ENCODE peak calls at places on chromosomes 7 and 10, in nine cellular contexts. B is A549, W is IMR-90, Z is transverse colon, N is right lobe of liver, F is breast epithelium, G is thyroid gland, C is Peyer's patch, A is HCT116. D is an unnamed sample.

GRCh38 chr10:78203915-78204818 is 170.5 kb downstream of the RPS24 start:
- DNase-seq in B (no peak), W (no peak), Z (no peak), N (no peak), F (no peak), G (peak), C (no peak), A (no peak), D (no peak)

GRCh38 chr7:30931161-30931926 is 19.7 kb downstream of the AQP1 start:
- DNase-seq in B (no peak), W (no peak), Z (no peak), N (no peak), F (peak), G (no peak), C (no peak), A (no peak), D (peak)

GRCh38 chr7:5238500-5238899 is 44.2 kb upstream of the SLC29A4 start:
- DNase-seq in B (no peak), W (no peak), Z (no peak), N (no peak), F (no peak), G (no peak), C (no peak), A (no peak), D (no peak)

GRCh38 chr10:103663802-103664201 is 170.3 kb downstream of the NEURL1 start:
- DNase-seq in B (no peak), W (no peak), Z (no peak), N (peak), F (peak), G (peak), C (peak), A (no peak), D (no peak)

GRCh38 chr10:74384615-74385213 is 233.7 kb downstream of the ADK start:
- DNase-seq in B (no peak), W (no peak), Z (no peak), N (no peak), F (no peak), G (no peak), C (no peak), A (no peak), D (no peak)

GRCh38 chr10:90111671-90112070 is 410.3 kb downstream of the KIF20B start:
- DNase-seq in B (no peak), W (no peak), Z (no peak), N (no peak), F (no peak), G (no peak), C (no peak), A (peak), D (no peak)

GRCh38 chr10:101367569-101368453 is 13.8 kb downstream of the BTRC start:
- DNase-seq in B (peak), W (peak), Z (no peak), N (no peak), F (no peak), G (no peak), C (no peak), A (peak), D (no peak)

GRCh38 chr10:90945496-90946070 is 24.7 kb upstream of the ANKRD1 start:
- DNase-seq in B (no peak), W (no peak), Z (no peak), N (no peak), F (no peak), G (no peak), C (no peak), A (no peak), D (no peak)

GRCh38 chr7:30920021-30920583 is 8.4 kb downstream of the AQP1 start:
- DNase-seq in B (no peak), W (no peak), Z (peak), N (peak), F (no peak), G (peak), C (peak), A (no peak), D (peak)

GRCh38 chr10:110724937-110725336 is 80.8 kb downstream of the RBM20 start:
- DNase-seq in B (no peak), W (no peak), Z (no peak), N (no peak), F (no peak), G (no peak), C (no peak), A (no peak), D (no peak)
- TF ChIP-seq POLR2A in B (no peak), W (no peak), Z (no peak), N (no peak), F (no peak), G (no peak), C (no peak), A (no peak), D (no peak)

DNA sequence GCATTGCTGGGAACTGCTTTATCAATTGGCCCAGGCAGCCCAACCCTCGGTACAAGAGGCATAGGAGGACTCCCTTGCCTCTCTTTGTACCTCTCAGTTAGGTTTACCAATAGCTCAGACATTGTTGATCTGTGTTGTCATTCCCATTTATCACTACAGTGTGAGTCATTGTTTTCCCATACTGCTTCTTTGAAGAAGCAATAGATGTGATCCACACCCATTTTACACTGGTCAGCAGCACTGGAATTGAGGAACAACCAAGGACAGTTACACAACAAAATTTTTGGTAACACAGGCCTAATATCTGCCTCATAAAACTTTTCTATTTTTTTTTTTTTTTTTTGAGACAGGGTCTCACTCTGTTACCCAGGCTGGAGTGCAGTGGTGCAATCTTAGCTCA is 307.2 kb downstream of the SNX13 start:
- DNase-seq in B (peak), W (peak), Z (no peak), N (no peak), F (no peak), G (no peak), C (no peak), A (peak), D (no peak)
- TF ChIP-seq CTCF in B (no peak), W (no peak), Z (no peak), N (no peak), F (no peak), G (no peak), C (no peak), A (no peak), D (no peak)

GRCh38 chr7:74193913-74194312 is 15.9 kb upstream of the LAT2 start:
- DNase-seq in B (no peak), W (no peak), Z (no peak), N (no peak), F (no peak), G (no peak), C (no peak), A (no peak), D (peak)

GRCh38 chr7:74193054-74193453 is 16.8 kb upstream of the LAT2 start:
- DNase-seq in B (no peak), W (no peak), Z (no peak), N (no peak), F (no peak), G (no peak), C (no peak), A (no peak), D (peak)

GRCh38 chr7:74194686-74195085 is 15.1 kb upstream of the LAT2 start:
- DNase-seq in B (no peak), W (no peak), Z (no peak), N (no peak), F (no peak), G (no peak), C (no peak), A (no peak), D (peak)

GRCh38 chr7:74199551-74200355 is 10.1 kb upstream of the LAT2 start:
- DNase-seq in B (no peak), W (no peak), Z (no peak), N (no peak), F (no peak), G (no peak), C (no peak), A (peak), D (no peak)

GRCh38 chr7:74197449-74198108 is 12.2 kb upstream of the LAT2 start:
- DNase-seq in B (no peak), W (no peak), Z (no peak), N (no peak), F (no peak), G (no peak), C (no peak), A (no peak), D (no peak)
- TF ChIP-seq POLR2A in B (no peak), W (no peak), Z (no peak), N (no peak), F (no peak), G (no peak), C (no peak), A (no peak), D (no peak)

DNA sequence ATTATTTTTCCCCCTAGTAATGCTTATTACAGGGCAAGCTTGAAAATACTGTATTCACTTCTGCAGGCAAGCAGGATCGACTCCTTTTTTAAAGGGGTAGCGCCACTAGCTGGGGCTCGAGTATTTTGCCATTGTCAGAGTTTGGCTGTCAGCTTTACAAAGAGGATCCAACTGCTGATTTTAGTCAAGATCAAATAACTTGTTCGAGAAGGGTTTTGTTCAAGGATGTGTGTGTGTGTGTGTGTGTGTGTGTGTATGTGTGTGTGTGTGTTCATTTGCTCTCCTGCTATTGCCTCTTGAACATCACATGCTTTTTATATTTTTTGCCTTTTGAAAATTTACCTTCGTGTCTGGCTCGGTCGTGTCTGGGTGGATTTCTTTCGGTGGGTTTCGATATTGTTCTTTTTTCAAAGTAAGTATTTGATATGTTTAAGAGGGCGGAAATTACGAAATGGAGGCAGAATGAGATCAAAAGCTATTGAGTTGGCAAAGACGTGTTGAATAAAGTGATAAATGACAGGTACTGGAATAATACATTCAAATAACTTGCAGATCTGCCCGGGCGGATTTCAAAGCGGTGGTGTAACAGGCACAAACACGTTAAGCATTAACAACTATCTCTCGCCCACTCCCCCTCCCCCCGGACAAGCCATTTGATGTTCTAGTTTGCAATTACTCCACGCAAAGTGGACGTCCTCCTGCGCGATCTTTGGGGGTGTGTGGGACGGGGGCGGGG is 1.1 kb downstream of the ARID5B start:
- DNase-seq in B (peak), W (peak), Z (peak), N (peak), F (peak), G (peak), C (no peak), A (peak), D (no peak)
- TF ChIP-seq CTCF in B (no peak), W (peak), Z (peak), N (peak), F (no peak), G (no peak), C (no peak), A (no peak), D (no peak)

DNA sequence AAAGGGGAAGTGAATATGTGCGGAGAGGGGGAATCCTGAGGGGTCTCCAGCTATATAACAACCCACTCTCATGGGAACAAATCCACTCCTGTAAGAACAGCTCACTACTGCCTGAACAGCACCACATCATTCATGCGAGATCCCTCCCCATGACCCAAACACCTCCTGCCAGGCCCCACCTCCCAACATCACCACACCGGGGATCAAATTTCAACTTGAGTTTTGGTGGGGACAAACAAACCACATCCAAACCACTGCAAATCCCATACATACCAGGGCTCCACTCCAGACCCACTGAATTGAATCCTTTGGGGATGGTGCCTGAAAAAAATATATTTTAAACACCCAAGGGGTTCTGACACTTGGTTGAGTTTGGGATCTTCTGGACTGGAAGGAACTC is 181.5 kb upstream of the PLXNA4 start:
- DNase-seq in B (no peak), W (no peak), Z (no peak), N (no peak), F (no peak), G (no peak), C (no peak), A (no peak), D (no peak)
- TF ChIP-seq POLR2A in B (no peak), W (no peak), Z (no peak), N (no peak), F (no peak), G (no peak), C (no peak), A (no peak), D (no peak)

GRCh38 chr7:52273685-52274610 is 761.5 kb upstream of the POM121L12 start:
- DNase-seq in B (no peak), W (no peak), Z (no peak), N (peak), F (no peak), G (peak), C (no peak), A (no peak), D (peak)
- TF ChIP-seq CTCF in B (no peak), W (no peak), Z (no peak), N (no peak), F (no peak), G (no peak), C (no peak), A (no peak), D (no peak)

GRCh38 chr10:119139464-119140067 is 25.9 kb downstream of the SFXN4 start:
- DNase-seq in B (peak), W (peak), Z (no peak), N (peak), F (no peak), G (peak), C (peak), A (peak), D (peak)
- TF ChIP-seq POLR2A in B (no peak), W (no peak), Z (no peak), N (no peak), F (no peak), G (no peak), C (no peak), A (no peak), D (no peak)

DNA sequence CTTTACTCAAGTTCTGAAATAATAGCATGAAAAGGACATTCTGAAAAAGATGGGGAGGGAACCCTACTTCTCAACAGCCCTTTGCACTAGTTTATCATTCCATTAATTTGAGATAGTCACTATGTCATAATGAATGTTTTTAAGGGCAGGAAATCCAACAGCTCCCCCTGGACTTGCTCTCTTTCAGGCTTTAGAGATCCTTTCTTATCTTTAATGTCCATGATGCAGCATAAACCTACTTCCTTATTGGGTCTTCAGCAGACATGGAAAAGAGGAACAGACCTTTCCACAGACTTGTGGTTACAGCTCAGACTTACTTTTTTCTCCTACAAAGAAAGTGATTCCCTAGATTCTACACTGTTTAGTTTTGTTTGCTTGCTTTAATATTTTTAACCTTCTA is 87.3 kb downstream of the IDE start:
- DNase-seq in B (no peak), W (no peak), Z (no peak), N (no peak), F (no peak), G (no peak), C (no peak), A (no peak), D (no peak)
- TF ChIP-seq CTCF in B (no peak), W (no peak), Z (no peak), N (no peak), F (no peak), G (no peak), C (no peak), A (no peak), D (no peak)

GRCh38 chr10:133381041-133381440 is 2.0 kb downstream of the PAOX start:
- DNase-seq in B (no peak), W (no peak), Z (no peak), N (no peak), F (no peak), G (peak), C (peak), A (no peak), D (no peak)

GRCh38 chr10:133378251-133379096 is 588 bp upstream of the PAOX start:
- DNase-seq in B (peak), W (peak), Z (peak), N (peak), F (no peak), G (peak), C (peak), A (no peak), D (peak)

GRCh38 chr10:133377818-133378250 is 1.2 kb upstream of the PAOX start:
- DNase-seq in B (no peak), W (no peak), Z (no peak), N (peak), F (no peak), G (no peak), C (no peak), A (no peak), D (peak)

GRCh38 chr10:133379801-133380666 is 972 bp downstream of the PAOX start:
- DNase-seq in B (no peak), W (no peak), Z (no peak), N (peak), F (no peak), G (no peak), C (no peak), A (no peak), D (no peak)

DNA sequence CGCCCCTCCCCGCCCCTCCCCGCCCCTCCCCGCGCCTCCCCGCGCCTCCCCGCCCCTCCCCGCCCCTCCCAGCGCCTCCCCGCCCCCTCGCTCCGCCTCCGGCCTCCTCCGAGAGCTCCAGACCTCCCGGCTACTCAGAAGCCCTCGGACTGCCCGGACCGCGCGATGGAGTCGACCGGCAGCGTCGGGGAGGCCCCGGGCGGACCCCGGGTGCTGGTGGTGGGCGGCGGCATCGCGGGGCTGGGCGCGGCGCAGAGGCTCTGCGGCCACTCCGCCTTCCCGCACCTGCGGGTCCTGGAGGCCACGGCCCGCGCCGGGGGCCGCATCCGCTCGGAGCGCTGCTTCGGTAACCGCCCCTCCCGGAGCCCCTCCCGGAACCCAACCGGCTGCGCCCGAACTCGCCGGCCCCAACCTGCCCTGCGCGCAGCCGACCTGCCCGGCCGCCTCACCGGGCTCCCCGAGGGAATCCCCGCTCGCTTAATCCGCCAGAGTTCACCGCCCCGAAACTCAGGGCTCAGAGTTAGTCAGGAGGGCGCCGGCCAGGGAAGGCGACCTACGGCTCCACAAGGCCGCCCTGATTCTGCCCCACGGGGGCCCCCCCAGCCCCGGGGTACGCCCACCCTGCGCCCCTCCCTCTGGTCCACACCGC is at the start of gene PAOX:
- DNase-seq in B (peak), W (peak), Z (peak), N (peak), F (no peak), G (peak), C (peak), A (no peak), D (peak)
- TF ChIP-seq POLR2A in B (peak), W (no peak), Z (peak), N (peak), F (no peak), G (no peak), C (peak), A (no peak), D (no peak)

GRCh38 chr7:131544449-131545425 is 11.7 kb downstream of the PODXL start:
- DNase-seq in B (no peak), W (peak), Z (no peak), N (no peak), F (no peak), G (no peak), C (no peak), A (no peak), D (no peak)
- TF ChIP-seq CTCF in B (peak), W (peak), Z (no peak), N (no peak), F (no peak), G (no peak), C (no peak), A (peak), D (no peak)

D was measured in ovary.